ENCODE peak calls at places on chromosomes 16 and 17, in ten cellular contexts. One of them, this sample, is unnamed.

GRCh38 chr16:15961060-15961511 is 11.7 kb downstream of the ABCC1 start:
- DNase-seq in GM04503: no peak
- DNase-seq in HEK293T: no peak
- DNase-seq in RWPE1: no peak
- DNase-seq in adrenal gland: no peak
- DNase-seq in uterus: no peak
- DNase-seq in activated CD4-positive, CD25-positive, alpha-beta regulatory T cell treated with anti-CD3 and anti-CD28 coated beads, Interleukin-2, amount 50 U/mL, for 72 hours: peak
- DNase-seq in lung: no peak
- DNase-seq in CD4-positive, alpha-beta memory T cell: peak
- DNase-seq in stimulated activated CD8-positive, alpha-beta memory T cell treated with anti-CD3 and anti-CD28 coated beads, Interleukin-7, amount 100 ng/mL, for 1 hour: peak
- DNase-seq in this sample: no peak

GRCh38 chr17:44911133-44912001 is 3.9 kb downstream of the GFAP start:
- DNase-seq in GM04503: no peak
- DNase-seq in HEK293T: peak
- DNase-seq in RWPE1: no peak
- DNase-seq in adrenal gland: peak
- DNase-seq in uterus: peak
- DNase-seq in activated CD4-positive, CD25-positive, alpha-beta regulatory T cell treated with anti-CD3 and anti-CD28 coated beads, Interleukin-2, amount 50 U/mL, for 72 hours: peak
- DNase-seq in lung: peak
- DNase-seq in CD4-positive, alpha-beta memory T cell: peak
- DNase-seq in stimulated activated CD8-positive, alpha-beta memory T cell treated with anti-CD3 and anti-CD28 coated beads, Interleukin-7, amount 100 ng/mL, for 1 hour: peak
- DNase-seq in this sample: no peak

GRCh38 chr17:4635823-4636375 is 5.6 kb downstream of the ALOX15 start:
- DNase-seq in GM04503: no peak
- DNase-seq in HEK293T: no peak
- DNase-seq in RWPE1: no peak
- DNase-seq in adrenal gland: no peak
- DNase-seq in uterus: no peak
- DNase-seq in activated CD4-positive, CD25-positive, alpha-beta regulatory T cell treated with anti-CD3 and anti-CD28 coated beads, Interleukin-2, amount 50 U/mL, for 72 hours: no peak
- DNase-seq in lung: no peak
- DNase-seq in CD4-positive, alpha-beta memory T cell: no peak
- DNase-seq in stimulated activated CD8-positive, alpha-beta memory T cell treated with anti-CD3 and anti-CD28 coated beads, Interleukin-7, amount 100 ng/mL, for 1 hour: no peak
- DNase-seq in this sample: no peak

GRCh38 chr16:69064789-69065313 is 40.6 kb upstream of the HAS3 start:
- DNase-seq in GM04503: no peak
- DNase-seq in HEK293T: no peak
- DNase-seq in RWPE1: no peak
- DNase-seq in adrenal gland: no peak
- DNase-seq in uterus: no peak
- DNase-seq in activated CD4-positive, CD25-positive, alpha-beta regulatory T cell treated with anti-CD3 and anti-CD28 coated beads, Interleukin-2, amount 50 U/mL, for 72 hours: no peak
- DNase-seq in lung: no peak
- DNase-seq in CD4-positive, alpha-beta memory T cell: no peak
- DNase-seq in stimulated activated CD8-positive, alpha-beta memory T cell treated with anti-CD3 and anti-CD28 coated beads, Interleukin-7, amount 100 ng/mL, for 1 hour: no peak
- DNase-seq in this sample: no peak

GRCh38 chr17:76275382-76276068 is 10.4 kb downstream of the UBALD2 start:
- DNase-seq in GM04503: no peak
- DNase-seq in HEK293T: no peak
- DNase-seq in RWPE1: no peak
- DNase-seq in adrenal gland: no peak
- DNase-seq in uterus: no peak
- DNase-seq in activated CD4-positive, CD25-positive, alpha-beta regulatory T cell treated with anti-CD3 and anti-CD28 coated beads, Interleukin-2, amount 50 U/mL, for 72 hours: no peak
- DNase-seq in lung: no peak
- DNase-seq in CD4-positive, alpha-beta memory T cell: no peak
- DNase-seq in stimulated activated CD8-positive, alpha-beta memory T cell treated with anti-CD3 and anti-CD28 coated beads, Interleukin-7, amount 100 ng/mL, for 1 hour: no peak
- DNase-seq in this sample: no peak

GRCh38 chr17:53912117-53912516 is 89.4 kb downstream of the KIF2B start:
- DNase-seq in GM04503: no peak
- DNase-seq in HEK293T: no peak
- DNase-seq in RWPE1: no peak
- DNase-seq in adrenal gland: no peak
- DNase-seq in uterus: no peak
- DNase-seq in activated CD4-positive, CD25-positive, alpha-beta regulatory T cell treated with anti-CD3 and anti-CD28 coated beads, Interleukin-2, amount 50 U/mL, for 72 hours: no peak
- DNase-seq in lung: no peak
- DNase-seq in CD4-positive, alpha-beta memory T cell: no peak
- DNase-seq in stimulated activated CD8-positive, alpha-beta memory T cell treated with anti-CD3 and anti-CD28 coated beads, Interleukin-7, amount 100 ng/mL, for 1 hour: no peak
- DNase-seq in this sample: no peak

GRCh38 chr16:85751665-85752501 is 987 bp upstream of the C16orf74 start:
- DNase-seq in GM04503: no peak
- DNase-seq in HEK293T: no peak
- DNase-seq in RWPE1: peak
- DNase-seq in adrenal gland: no peak
- DNase-seq in uterus: no peak
- DNase-seq in activated CD4-positive, CD25-positive, alpha-beta regulatory T cell treated with anti-CD3 and anti-CD28 coated beads, Interleukin-2, amount 50 U/mL, for 72 hours: no peak
- DNase-seq in lung: no peak
- DNase-seq in CD4-positive, alpha-beta memory T cell: no peak
- DNase-seq in stimulated activated CD8-positive, alpha-beta memory T cell treated with anti-CD3 and anti-CD28 coated beads, Interleukin-7, amount 100 ng/mL, for 1 hour: no peak
- DNase-seq in this sample: no peak

GRCh38 chr17:8496081-8496480 is 60.4 kb downstream of the NDEL1 start:
- DNase-seq in GM04503: no peak
- DNase-seq in HEK293T: no peak
- DNase-seq in RWPE1: no peak
- DNase-seq in adrenal gland: peak
- DNase-seq in uterus: no peak
- DNase-seq in activated CD4-positive, CD25-positive, alpha-beta regulatory T cell treated with anti-CD3 and anti-CD28 coated beads, Interleukin-2, amount 50 U/mL, for 72 hours: no peak
- DNase-seq in lung: no peak
- DNase-seq in CD4-positive, alpha-beta memory T cell: no peak
- DNase-seq in stimulated activated CD8-positive, alpha-beta memory T cell treated with anti-CD3 and anti-CD28 coated beads, Interleukin-7, amount 100 ng/mL, for 1 hour: no peak
- DNase-seq in this sample: no peak

GRCh38 chr17:10799407-10799806 is 4.5 kb downstream of the TMEM238L start:
- DNase-seq in GM04503: no peak
- DNase-seq in HEK293T: no peak
- DNase-seq in RWPE1: no peak
- DNase-seq in adrenal gland: peak
- DNase-seq in uterus: no peak
- DNase-seq in activated CD4-positive, CD25-positive, alpha-beta regulatory T cell treated with anti-CD3 and anti-CD28 coated beads, Interleukin-2, amount 50 U/mL, for 72 hours: no peak
- DNase-seq in lung: no peak
- DNase-seq in CD4-positive, alpha-beta memory T cell: no peak
- DNase-seq in stimulated activated CD8-positive, alpha-beta memory T cell treated with anti-CD3 and anti-CD28 coated beads, Interleukin-7, amount 100 ng/mL, for 1 hour: no peak
- DNase-seq in this sample: no peak

GRCh38 chr16:50744911-50745310 is 3.0 kb downstream of the CYLD start:
- DNase-seq in GM04503: no peak
- DNase-seq in HEK293T: no peak
- DNase-seq in RWPE1: peak
- DNase-seq in adrenal gland: no peak
- DNase-seq in uterus: no peak
- DNase-seq in activated CD4-positive, CD25-positive, alpha-beta regulatory T cell treated with anti-CD3 and anti-CD28 coated beads, Interleukin-2, amount 50 U/mL, for 72 hours: no peak
- DNase-seq in lung: no peak
- DNase-seq in CD4-positive, alpha-beta memory T cell: no peak
- DNase-seq in stimulated activated CD8-positive, alpha-beta memory T cell treated with anti-CD3 and anti-CD28 coated beads, Interleukin-7, amount 100 ng/mL, for 1 hour: no peak
- DNase-seq in this sample: no peak

GRCh38 chr17:60422162-60422665 is at the start of gene CHCT1:
- DNase-seq in GM04503: no peak
- DNase-seq in HEK293T: no peak
- DNase-seq in RWPE1: no peak
- DNase-seq in adrenal gland: no peak
- DNase-seq in uterus: no peak
- DNase-seq in activated CD4-positive, CD25-positive, alpha-beta regulatory T cell treated with anti-CD3 and anti-CD28 coated beads, Interleukin-2, amount 50 U/mL, for 72 hours: no peak
- DNase-seq in lung: no peak
- DNase-seq in CD4-positive, alpha-beta memory T cell: no peak
- DNase-seq in stimulated activated CD8-positive, alpha-beta memory T cell treated with anti-CD3 and anti-CD28 coated beads, Interleukin-7, amount 100 ng/mL, for 1 hour: no peak
- DNase-seq in this sample: no peak

GRCh38 chr17:80908776-80909175 is 82.9 kb upstream of the CHMP6 start:
- DNase-seq in GM04503: no peak
- DNase-seq in HEK293T: no peak
- DNase-seq in RWPE1: no peak
- DNase-seq in adrenal gland: no peak
- DNase-seq in uterus: no peak
- DNase-seq in activated CD4-positive, CD25-positive, alpha-beta regulatory T cell treated with anti-CD3 and anti-CD28 coated beads, Interleukin-2, amount 50 U/mL, for 72 hours: no peak
- DNase-seq in lung: no peak
- DNase-seq in CD4-positive, alpha-beta memory T cell: no peak
- DNase-seq in stimulated activated CD8-positive, alpha-beta memory T cell treated with anti-CD3 and anti-CD28 coated beads, Interleukin-7, amount 100 ng/mL, for 1 hour: no peak
- DNase-seq in this sample: no peak

GRCh38 chr16:70695351-70696070 is 9.7 kb upstream of the MTSS2 start:
- DNase-seq in GM04503: no peak
- DNase-seq in HEK293T: no peak
- DNase-seq in RWPE1: no peak
- DNase-seq in adrenal gland: peak
- DNase-seq in uterus: no peak
- DNase-seq in activated CD4-positive, CD25-positive, alpha-beta regulatory T cell treated with anti-CD3 and anti-CD28 coated beads, Interleukin-2, amount 50 U/mL, for 72 hours: no peak
- DNase-seq in lung: peak
- DNase-seq in CD4-positive, alpha-beta memory T cell: no peak
- DNase-seq in stimulated activated CD8-positive, alpha-beta memory T cell treated with anti-CD3 and anti-CD28 coated beads, Interleukin-7, amount 100 ng/mL, for 1 hour: no peak
- DNase-seq in this sample: no peak

GRCh38 chr16:87464691-87465300 is 28.0 kb downstream of the ZCCHC14 start:
- DNase-seq in GM04503: peak
- DNase-seq in HEK293T: no peak
- DNase-seq in RWPE1: peak
- DNase-seq in adrenal gland: peak
- DNase-seq in uterus: peak
- DNase-seq in activated CD4-positive, CD25-positive, alpha-beta regulatory T cell treated with anti-CD3 and anti-CD28 coated beads, Interleukin-2, amount 50 U/mL, for 72 hours: peak
- DNase-seq in lung: peak
- DNase-seq in CD4-positive, alpha-beta memory T cell: no peak
- DNase-seq in stimulated activated CD8-positive, alpha-beta memory T cell treated with anti-CD3 and anti-CD28 coated beads, Interleukin-7, amount 100 ng/mL, for 1 hour: no peak
- DNase-seq in this sample: peak

GRCh38 chr16:75110637-75111513 is 5.7 kb downstream of the LDHD start:
- DNase-seq in GM04503: peak
- DNase-seq in HEK293T: peak
- DNase-seq in RWPE1: peak
- DNase-seq in adrenal gland: peak
- DNase-seq in uterus: peak
- DNase-seq in activated CD4-positive, CD25-positive, alpha-beta regulatory T cell treated with anti-CD3 and anti-CD28 coated beads, Interleukin-2, amount 50 U/mL, for 72 hours: peak
- DNase-seq in lung: peak
- DNase-seq in CD4-positive, alpha-beta memory T cell: peak
- DNase-seq in stimulated activated CD8-positive, alpha-beta memory T cell treated with anti-CD3 and anti-CD28 coated beads, Interleukin-7, amount 100 ng/mL, for 1 hour: peak
- DNase-seq in this sample: peak

GRCh38 chr17:62562656-62563055 is 64.8 kb upstream of the MRC2 start:
- DNase-seq in GM04503: peak
- DNase-seq in HEK293T: no peak
- DNase-seq in RWPE1: no peak
- DNase-seq in adrenal gland: peak
- DNase-seq in uterus: no peak
- DNase-seq in activated CD4-positive, CD25-positive, alpha-beta regulatory T cell treated with anti-CD3 and anti-CD28 coated beads, Interleukin-2, amount 50 U/mL, for 72 hours: no peak
- DNase-seq in lung: no peak
- DNase-seq in CD4-positive, alpha-beta memory T cell: no peak
- DNase-seq in stimulated activated CD8-positive, alpha-beta memory T cell treated with anti-CD3 and anti-CD28 coated beads, Interleukin-7, amount 100 ng/mL, for 1 hour: no peak
- DNase-seq in this sample: no peak

GRCh38 chr16:88378836-88379693 is 3.7 kb upstream of the ZNF469 start:
- DNase-seq in GM04503: no peak
- DNase-seq in HEK293T: no peak
- DNase-seq in RWPE1: no peak
- DNase-seq in adrenal gland: no peak
- DNase-seq in uterus: no peak
- DNase-seq in activated CD4-positive, CD25-positive, alpha-beta regulatory T cell treated with anti-CD3 and anti-CD28 coated beads, Interleukin-2, amount 50 U/mL, for 72 hours: no peak
- DNase-seq in lung: no peak
- DNase-seq in CD4-positive, alpha-beta memory T cell: no peak
- DNase-seq in stimulated activated CD8-positive, alpha-beta memory T cell treated with anti-CD3 and anti-CD28 coated beads, Interleukin-7, amount 100 ng/mL, for 1 hour: no peak
- DNase-seq in this sample: no peak

GRCh38 chr17:47208744-47209488 is at the start of gene MYL4:
- DNase-seq in GM04503: no peak
- DNase-seq in HEK293T: no peak
- DNase-seq in RWPE1: no peak
- DNase-seq in adrenal gland: no peak
- DNase-seq in uterus: no peak
- DNase-seq in activated CD4-positive, CD25-positive, alpha-beta regulatory T cell treated with anti-CD3 and anti-CD28 coated beads, Interleukin-2, amount 50 U/mL, for 72 hours: no peak
- DNase-seq in lung: no peak
- DNase-seq in CD4-positive, alpha-beta memory T cell: no peak
- DNase-seq in stimulated activated CD8-positive, alpha-beta memory T cell treated with anti-CD3 and anti-CD28 coated beads, Interleukin-7, amount 100 ng/mL, for 1 hour: no peak
- DNase-seq in this sample: no peak

GRCh38 chr17:39527220-39527813 is 66.0 kb downstream of the CDK12 start:
- DNase-seq in GM04503: no peak
- DNase-seq in HEK293T: peak
- DNase-seq in RWPE1: no peak
- DNase-seq in adrenal gland: no peak
- DNase-seq in uterus: no peak
- DNase-seq in activated CD4-positive, CD25-positive, alpha-beta regulatory T cell treated with anti-CD3 and anti-CD28 coated beads, Interleukin-2, amount 50 U/mL, for 72 hours: no peak
- DNase-seq in lung: no peak
- DNase-seq in CD4-positive, alpha-beta memory T cell: peak
- DNase-seq in stimulated activated CD8-positive, alpha-beta memory T cell treated with anti-CD3 and anti-CD28 coated beads, Interleukin-7, amount 100 ng/mL, for 1 hour: no peak
- DNase-seq in this sample: no peak